ENCODE peak calls at places on chromosomes 11 and 22, in eight cellular contexts. X is GM10248; W is body of pancreas; H is NCI-H1436; K is stimulated activated CD4-positive, alpha-beta T cell treated with anti-CD3 and anti-CD28 coated beads, Interleukin-15, amount 100 ng/mL, for 1 hour; R is colonic mucosa; G is activated CD8-positive, alpha-beta memory T cell treated with anti-CD3 and anti-CD28 coated beads for 4 hours; C is HL-60. O is an unnamed sample.

GRCh38 chr22:44701824-44702478 is at the start of gene PRR5:
- DNase-seq in X (peak; percentile 90), W (peak; percentile 85), H (peak; percentile 70), K (peak; percentile 69), R (peak; percentile 87), G (peak; percentile 52), C (peak; percentile 85), O (peak; percentile 90)

GRCh38 chr22:37566903-37567798 is 6.9 kb downstream of the CDC42EP1 start:
- DNase-seq in X (peak; percentile 92), W (peak; percentile 92), H (peak; percentile 55), K (peak; percentile 84), R (peak; percentile 96), G (peak; percentile 84), C (peak; percentile 63), O (peak; percentile 88)

GRCh38 chr11:62555464-62556092 is 9.0 kb upstream of the AHNAK start:
- DNase-seq in X (peak; percentile 71), W (peak; percentile 50), H (no peak), K (no peak), R (no peak), G (no peak), C (peak; percentile 85), O (peak; percentile 82)

GRCh38 chr22:18063311-18063710 is 14.5 kb upstream of the PEX26 start:
- DNase-seq in X (no peak), W (no peak), H (no peak), K (no peak), R (no peak), G (no peak), C (no peak), O (no peak)

GRCh38 chr11:19728436-19728835 is 15.8 kb downstream of the NAV2 start:
- DNase-seq in X (no peak), W (peak; percentile 30), H (no peak), K (no peak), R (no peak), G (no peak), C (no peak), O (no peak)

GRCh38 chr11:10374386-10374785 is 69.5 kb downstream of the ADM start:
- DNase-seq in X (no peak), W (no peak), H (no peak), K (no peak), R (no peak), G (no peak), C (no peak), O (no peak)

GRCh38 chr11:63768232-63769043 is at the start of gene ZFTA:
- DNase-seq in X (peak; percentile 89), W (peak; percentile 68), H (peak; percentile 52), K (peak; percentile 58), R (peak; percentile 71), G (peak; percentile 34), C (no peak), O (peak; percentile 84)

GRCh38 chr11:26700536-26701235 is 21.2 kb downstream of the SLC5A12 start:
- DNase-seq in X (no peak), W (no peak), H (no peak), K (no peak), R (no peak), G (no peak), C (no peak), O (no peak)

GRCh38 chr11:15873501-15873900 is 482.8 kb downstream of the SOX6 start:
- DNase-seq in X (no peak), W (no peak), H (no peak), K (no peak), R (no peak), G (no peak), C (no peak), O (no peak)

GRCh38 chr11:12989428-12990242 is 19.5 kb upstream of the RASSF10 start:
- DNase-seq in X (no peak), W (no peak), H (no peak), K (no peak), R (no peak), G (no peak), C (no peak), O (no peak)

GRCh38 chr11:2675540-2675939 is 24.3 kb downstream of the KCNQ1OT1 start:
- DNase-seq in X (no peak), W (no peak), H (no peak), K (no peak), R (no peak), G (no peak), C (no peak), O (no peak)

GRCh38 chr11:34480339-34480738 is 33.3 kb downstream of the ELF5 start:
- DNase-seq in X (no peak), W (no peak), H (no peak), K (no peak), R (no peak), G (no peak), C (no peak), O (no peak)

GRCh38 chr22:45201678-45202332 is 38.1 kb downstream of the NUP50 start:
- DNase-seq in X (no peak), W (no peak), H (no peak), K (no peak), R (no peak), G (no peak), C (no peak), O (no peak)

GRCh38 chr11:44157019-44157418 is 61.5 kb downstream of the EXT2 start:
- DNase-seq in X (no peak), W (no peak), H (no peak), K (no peak), R (no peak), G (no peak), C (no peak), O (no peak)